ENCODE peak calls at places on chromosomes 12 and 14, in four cellular contexts. V is upper lobe of left lung, J is transverse colon, H is heart left ventricle. D is an unnamed sample. For H3K4me1, the result is how much of the 10 kb centered on the place peaks cover.

GRCh38 chr12:119176267-119177055 is 2.3 kb upstream of the HSPB8 start:
- DNase-seq in V (peak), J (peak), H (peak), D (no peak)

GRCh38 chr12:128205758-128206157 is 61.2 kb upstream of the TMEM132C start:
- DNase-seq in V (no peak), J (no peak), H (no peak), D (no peak)

GRCh38 chr12:43976027-43976426 is 140.1 kb downstream of the TMEM117 start:
- DNase-seq in V (no peak), J (no peak), H (no peak), D (no peak)

GRCh38 chr14:57266060-57266459 is 2.6 kb downstream of the EXOC5 start:
- DNase-seq in V (no peak), J (no peak), H (no peak), D (no peak)

GRCh38 chr14:64235652-64236640 is 58.2 kb downstream of the ESR2 start:
- DNase-seq in V (no peak), J (peak), H (no peak), D (no peak)

GRCh38 chr12:75322464-75322863 is 7.7 kb downstream of the CAPS2 start:
- DNase-seq in V (no peak), J (no peak), H (no peak), D (no peak)

GRCh38 chr12:58917699-58918334 is 2.5 kb downstream of the LRIG3 start:
- DNase-seq in V (no peak), J (no peak), H (no peak), D (no peak)

GRCh38 chr14:105879503-105879866 is 353.1 kb downstream of the TMEM121 start:
- DNase-seq in V (peak), J (no peak), H (peak), D (peak)

GRCh38 chr12:57898308-57898970 is 42.9 kb upstream of the ATP23 start:
- DNase-seq in V (no peak), J (peak), H (no peak), D (no peak)

GRCh38 chr12:27474344-27474743 is 27.8 kb downstream of the SMCO2 start:
- DNase-seq in V (no peak), J (no peak), H (no peak), D (no peak)

GRCh38 chr12:57476162-57476992 is 3.3 kb downstream of the ARHGAP9 start:
- DNase-seq in V (peak), J (peak), H (no peak), D (no peak)

GRCh38 chr12:124497658-124498057 is 69.8 kb downstream of the NCOR2 start:
- DNase-seq in V (no peak), J (no peak), H (peak), D (no peak)

GRCh38 chr14:30935445-30935844 is 61.1 kb downstream of the COCH start:
- DNase-seq in V (no peak), J (no peak), H (no peak), D (no peak)

GRCh38 chr12:120755269-120755668 is 29.6 kb downstream of the ACADS start:
- DNase-seq in V (no peak), J (no peak), H (no peak), D (no peak)

GRCh38 chr12:27293463-27293862 is 39.2 kb upstream of the BMAL2 start:
- DNase-seq in V (no peak), J (peak), H (peak), D (peak)

GRCh38 chr12:115584156-115584555 is 693.3 kb downstream of the MED13L start:
- DNase-seq in V (no peak), J (no peak), H (no peak), D (no peak)

GRCh38 chr12:4858385-4858784 is 51.3 kb upstream of the KCNA1 start:
- DNase-seq in V (peak), J (no peak), H (no peak), D (peak)

GRCh38 chr12:1842905-1843640 is 22.7 kb downstream of the LRTM2 start:
- DNase-seq in V (no peak), J (peak), H (peak), D (peak)

GRCh38 chr14:59337151-59337611 is 128.0 kb downstream of the GPR135 start:
- DNase-seq in V (peak), J (peak), H (peak), D (peak)

GRCh38 chr14:58637391-58638230 is at the start of gene DACT1:
- DNase-seq in V (no peak), J (peak), H (peak), D (peak)

GRCh38 chr12:69161835-69162234 is 77.5 kb upstream of the CPSF6 start:
- DNase-seq in V (no peak), J (no peak), H (no peak), D (no peak)

GRCh38 chr12:14260011-14260993 is 105.2 kb upstream of the ATF7IP start:
- DNase-seq in V (peak), J (peak), H (peak), D (peak)

GRCh38 chr12:116610971-116611541 is 51.9 kb downstream of the MAP1LC3B2 start:
- DNase-seq in V (no peak), J (no peak), H (peak), D (no peak)

GRCh38 chr12:109734219-109735000 is 20.8 kb downstream of the FAM222A start:
- DNase-seq in V (peak), J (peak), H (peak), D (no peak)

GRCh38 chr14:59282366-59282765 is 93.9 kb downstream of the DAAM1 start:
- DNase-seq in V (no peak), J (no peak), H (no peak), D (no peak)

GRCh38 chr14:105287249-105288102 is 13.3 kb downstream of the BRF1 start:
- DNase-seq in V (no peak), J (no peak), H (no peak), D (no peak)

GRCh38 chr14:70663707-70664179 is 22.0 kb downstream of the TTC9 start:
- DNase-seq in V (no peak), J (peak), H (no peak), D (no peak)

GRCh38 chr12:64098709-64099354 is 123.3 kb downstream of the KICS2 start:
- DNase-seq in V (no peak), J (no peak), H (peak), D (no peak)

GRCh38 chr14:99552572-99553216 is 51.3 kb downstream of the CCDC85C start:
- DNase-seq in V (no peak), J (peak), H (no peak), D (peak)
- H3K4me1 ChIP-seq in V (under half), J (under half), H (under half), D (half or more)

DNA sequence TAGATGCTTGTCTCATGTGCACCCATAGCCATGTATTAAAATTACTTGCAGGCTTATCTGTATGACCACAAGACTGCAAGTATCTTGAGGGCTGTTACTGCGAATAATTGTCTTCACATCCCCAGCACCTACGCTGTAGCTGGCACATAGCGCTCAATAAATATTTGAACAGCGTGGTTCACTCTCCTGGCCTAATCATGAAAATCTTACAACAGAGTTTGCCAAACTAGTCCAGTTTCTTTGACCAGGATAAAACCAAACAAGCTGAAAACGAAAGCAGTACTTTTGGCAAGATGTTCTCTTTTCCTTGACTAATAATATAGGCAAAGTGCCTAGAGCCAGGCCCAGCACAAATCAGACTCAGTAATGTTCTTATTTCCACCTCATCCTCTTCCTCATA is 106.7 kb downstream of the RPS29 start:
- DNase-seq in V (peak), J (no peak), H (no peak), D (no peak)
- H3K27ac ChIP-seq in V (peak), J (no peak), H (no peak), D (peak)

GRCh38 chr14:75002392-75003249 is at the start of gene EIF2B2:
- DNase-seq in V (peak), J (peak), H (peak), D (peak)
- TF ChIP-seq POLR2A in V (peak), J (peak), H (peak), D (peak)

GRCh38 chr12:23621910-23622309 is 327.6 kb downstream of the SOX5 start:
- DNase-seq in V (no peak), J (no peak), H (no peak), D (no peak)

GRCh38 chr12:23614280-23614679 is 335.2 kb downstream of the SOX5 start:
- DNase-seq in V (no peak), J (no peak), H (no peak), D (no peak)

DNA sequence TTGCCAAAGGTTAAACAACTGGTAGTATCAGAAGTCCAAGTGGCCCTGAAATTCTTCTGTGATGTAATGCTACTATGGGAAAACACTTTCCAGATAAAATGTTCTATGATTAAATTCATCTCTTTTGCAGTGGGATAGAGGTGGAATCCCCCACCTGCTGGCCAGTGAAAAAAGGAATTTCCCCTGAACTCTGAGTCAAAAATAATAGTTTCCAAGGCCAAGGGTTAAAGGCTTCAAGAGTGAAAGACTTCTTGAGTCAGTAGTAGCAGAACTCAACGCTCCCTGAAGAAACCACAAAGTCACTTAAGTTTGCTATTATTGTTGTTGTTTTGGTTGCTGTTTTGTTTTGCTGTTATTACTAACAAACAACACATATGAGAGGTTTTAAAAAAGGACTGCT is 330.8 kb downstream of the SOX5 start:
- DNase-seq in V (no peak), J (no peak), H (no peak), D (no peak)
- H3K4me1 ChIP-seq in V (under half), J (under half), H (under half), D (under half)

GRCh38 chr12:98514984-98515367 is 414 bp upstream of the TMPO start:
- DNase-seq in V (no peak), J (no peak), H (no peak), D (no peak)

GRCh38 chr12:98515368-98516183 is at the start of gene TMPO:
- DNase-seq in V (peak), J (peak), H (peak), D (peak)

GRCh38 chr12:98516184-98516873 is 939 bp downstream of the TMPO start:
- DNase-seq in V (peak), J (peak), H (peak), D (peak)

GRCh38 chr12:98513379-98514318 is 1.7 kb upstream of the TMPO start:
- DNase-seq in V (no peak), J (no peak), H (no peak), D (no peak)

DNA sequence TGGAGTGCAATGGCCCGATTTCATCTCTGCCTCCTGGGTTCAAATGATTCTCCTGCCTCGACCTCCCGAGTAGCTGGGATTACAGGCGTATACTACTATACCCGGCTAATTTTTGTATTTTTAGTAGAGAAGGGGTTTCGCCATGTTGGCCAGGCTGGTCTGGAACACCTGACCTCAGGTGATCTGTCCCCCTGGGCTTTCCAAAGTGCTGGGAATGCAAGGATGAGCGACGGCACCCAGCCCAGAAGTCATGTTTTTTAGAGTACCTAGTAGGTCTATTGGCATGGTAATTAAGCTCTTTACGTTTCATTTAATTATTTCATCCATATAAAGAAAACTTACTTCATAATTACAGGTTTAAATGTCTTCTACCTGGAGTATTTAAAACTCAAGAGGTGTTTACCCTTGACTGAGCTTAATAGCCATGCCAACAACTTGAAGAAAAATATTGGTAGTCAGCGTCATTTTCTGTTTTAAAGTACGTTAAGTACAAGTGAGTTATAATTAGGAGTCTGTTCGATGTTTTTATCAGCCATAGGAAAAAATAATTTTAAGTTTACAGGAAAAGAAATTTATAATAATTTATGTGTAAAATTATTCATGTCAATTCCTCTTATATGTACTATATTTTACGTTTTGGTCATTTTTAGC is 4.0 kb downstream of the TMPO start:
- DNase-seq in V (no peak), J (no peak), H (no peak), D (no peak)
- H3K27ac ChIP-seq in V (no peak), J (no peak), H (no peak), D (no peak)

GRCh38 chr12:52523825-52524224 is 3.6 kb upstream of the KRT5 start:
- DNase-seq in V (no peak), J (no peak), H (no peak), D (no peak)
- TF ChIP-seq POLR2A in V (no peak), J (no peak), H (no peak), D (no peak)

GRCh38 chr12:29580971-29581370 is 83.5 kb upstream of the OVCH1 start:
- DNase-seq in V (no peak), J (no peak), H (no peak), D (no peak)

GRCh38 chr12:29581641-29582040 is 84.2 kb upstream of the OVCH1 start:
- DNase-seq in V (no peak), J (no peak), H (no peak), D (no peak)

GRCh38 chr12:29578731-29579130 is 81.2 kb upstream of the OVCH1 start:
- DNase-seq in V (no peak), J (no peak), H (no peak), D (no peak)

GRCh38 chr12:29582156-29582555 is 84.7 kb upstream of the OVCH1 start:
- DNase-seq in V (no peak), J (no peak), H (no peak), D (no peak)

DNA sequence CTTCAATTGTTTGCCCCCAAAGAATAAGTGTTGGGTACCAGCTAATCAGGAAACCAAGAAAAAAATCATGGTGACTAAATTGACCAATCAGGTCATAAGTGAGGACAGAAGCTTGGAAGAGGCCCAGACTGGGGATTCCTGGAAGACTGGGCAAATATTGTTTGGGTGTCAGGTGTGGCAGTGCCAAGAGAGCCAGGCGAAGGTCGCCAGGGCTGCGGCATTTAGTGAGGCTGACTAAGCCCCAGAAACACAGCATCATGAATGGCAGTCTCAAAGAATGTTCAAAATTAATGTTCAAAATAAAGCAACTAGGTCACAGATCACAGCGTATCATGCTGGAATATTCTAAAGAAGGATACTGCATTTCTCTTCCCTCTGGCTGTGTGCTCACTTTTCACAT is 85.2 kb upstream of the OVCH1 start:
- DNase-seq in V (no peak), J (no peak), H (peak), D (peak)
- H3K4me1 ChIP-seq in V (under half), J (under half), H (half or more), D (under half)

DNA sequence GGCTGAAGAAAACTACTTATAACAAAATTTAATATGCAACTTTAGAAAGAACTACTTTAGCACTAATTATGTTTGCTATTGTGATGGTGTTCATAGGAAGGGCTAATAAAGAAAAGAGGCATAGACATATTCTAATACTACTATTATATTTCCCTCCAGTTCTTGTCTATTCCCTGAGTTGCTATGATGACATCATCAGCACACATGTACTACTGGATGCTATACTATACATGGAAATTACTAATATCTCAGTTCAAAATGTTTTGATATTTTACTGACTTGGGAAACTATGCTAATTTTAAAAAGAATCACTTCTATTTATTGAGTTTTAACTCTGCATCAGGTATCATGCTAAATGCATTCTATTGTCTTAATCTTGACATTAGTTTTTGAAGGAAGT is 101.6 kb downstream of the EPS8 start:
- DNase-seq in V (no peak), J (no peak), H (no peak), D (no peak)
- H3K27ac ChIP-seq in V (no peak), J (peak), H (peak), D (no peak)

DNA sequence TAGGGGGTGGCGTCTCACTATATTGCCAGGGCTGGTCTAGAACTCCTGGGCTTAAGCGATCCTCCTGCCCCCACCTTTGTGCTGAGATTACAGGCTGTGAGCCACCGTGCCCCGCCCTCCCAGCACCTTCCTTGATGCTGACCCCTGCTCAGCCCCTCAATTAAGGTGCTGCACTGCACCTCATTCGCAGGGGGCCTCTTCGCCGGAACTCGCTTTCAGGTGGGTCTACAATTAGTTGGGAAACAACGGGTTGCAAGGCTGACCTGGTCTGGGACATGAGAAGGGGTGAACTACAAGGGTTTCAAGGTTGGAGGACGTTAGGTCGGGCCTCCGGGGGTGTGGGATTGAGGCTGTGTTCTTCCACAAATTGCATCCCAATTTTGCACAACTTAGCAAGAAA is 1.2 kb upstream of the NOP2 start:
- DNase-seq in V (no peak), J (no peak), H (no peak), D (no peak)
- TF ChIP-seq POLR2A in V (no peak), J (no peak), H (no peak), D (no peak)

GRCh38 chr12:48019639-48020265 is 15.5 kb upstream of the COL2A1 start:
- DNase-seq in V (no peak), J (no peak), H (no peak), D (no peak)
- H3K4me1 ChIP-seq in V (under half), J (under half), H (under half), D (under half)